ENCODE peak calls at places on chromosomes 1 and 21, in seven cellular contexts. C is stimulated activated CD8-positive, alpha-beta memory T cell treated with anti-CD3 and anti-CD28 coated beads, Interleukin-15, amount 100 ng/mL, for 24 hours; M is neural crest cell; S is endothelial cell; F is activated T-cell treated with anti-CD3 and anti-CD28 coated beads for 24 hours; E is AG08396; V is MM.1S. T is an unnamed sample.

GRCh38 chr1:31592132-31592531 is 15.8 kb downstream of the TINAGL1 start:
- DNase-seq in C (no peak), M (no peak), S (no peak), F (no peak), E (no peak), V (no peak), T (no peak)

GRCh38 chr1:33007190-33008050 is 29.3 kb downstream of the AK2 start:
- DNase-seq in C (no peak), M (no peak), S (peak), F (no peak), E (peak), V (no peak), T (no peak)

GRCh38 chr1:198443374-198444233 is 96.9 kb downstream of the ATP6V1G3 start:
- DNase-seq in C (no peak), M (no peak), S (no peak), F (no peak), E (peak), V (no peak), T (no peak)

GRCh38 chr1:118335372-118335771 is 150.3 kb upstream of the SPAG17 start:
- DNase-seq in C (no peak), M (no peak), S (no peak), F (no peak), E (peak), V (peak), T (no peak)

GRCh38 chr1:167880570-167880969 is 33.4 kb downstream of the ADCY10 start:
- DNase-seq in C (no peak), M (no peak), S (no peak), F (no peak), E (no peak), V (no peak), T (no peak)

GRCh38 chr21:34630536-34631143 is 15.7 kb upstream of the RCAN1 start:
- DNase-seq in C (no peak), M (peak), S (peak), F (peak), E (peak), V (peak), T (peak)

GRCh38 chr1:23122023-23122738 is 46.5 kb downstream of the LUZP1 start:
- DNase-seq in C (no peak), M (no peak), S (no peak), F (no peak), E (peak), V (no peak), T (no peak)

GRCh38 chr1:118960026-118960561 is 28.0 kb downstream of the TBX15 start:
- DNase-seq in C (no peak), M (no peak), S (no peak), F (no peak), E (no peak), V (peak), T (no peak)

GRCh38 chr1:37797750-37798345 is 4.2 kb downstream of the MANEAL start:
- DNase-seq in C (no peak), M (no peak), S (no peak), F (no peak), E (peak), V (no peak), T (no peak)

T was measured in GM19239.